ENCODE peak calls at places on chromosomes 11 and 22, in six cellular contexts. A is stimulated activated naive CD8-positive, alpha-beta T cell treated with anti-CD3 and anti-CD28 coated beads, Interleukin-15, amount 100 ng/mL, for 72 hours; Z is nucleus accumbens; D is activated naive CD8-positive, alpha-beta T cell treated with anti-CD3 and anti-CD28 coated beads, Interleukin-2, amount 50 U/mL, for 24 hours; I is stimulated activated CD4-positive, alpha-beta T cell treated with anti-CD3 and anti-CD28 coated beads, TNF-alpha, amount 100 ng/mL, for 48 hours; K is activated CD4-positive, alpha-beta T cell treated with anti-CD3 and anti-CD28 coated beads for 48 hours. B is an unnamed sample.

GRCh38 chr11:44899959-44900358 is 50.7 kb downstream of the TP53I11 start:
- DNase-seq in A (peak), Z (no peak), D (peak), I (no peak), K (peak), B (no peak)

GRCh38 chr11:133796043-133796795 is 49.1 kb downstream of the SPATA19 start:
- DNase-seq in A (no peak), Z (no peak), D (no peak), I (no peak), K (no peak), B (no peak)

GRCh38 chr11:70597751-70598377 is 199.5 kb downstream of the CTTN start:
- DNase-seq in A (no peak), Z (no peak), D (no peak), I (no peak), K (no peak), B (no peak)

GRCh38 chr11:75627879-75628668 is 40.8 kb downstream of the MAP6 start:
- DNase-seq in A (no peak), Z (no peak), D (no peak), I (no peak), K (no peak), B (no peak)

GRCh38 chr11:86119062-86119461 is 50.2 kb upstream of the PICALM start:
- DNase-seq in A (no peak), Z (no peak), D (no peak), I (no peak), K (no peak), B (no peak)

GRCh38 chr22:49632199-49633009 is 195.3 kb downstream of the BRD1 start:
- DNase-seq in A (no peak), Z (peak), D (peak), I (no peak), K (peak), B (peak)

GRCh38 chr11:119759324-119759723 is 30.3 kb upstream of the NECTIN1 start:
- DNase-seq in A (no peak), Z (no peak), D (no peak), I (no peak), K (no peak), B (no peak)

GRCh38 chr11:2930705-2931415 is 1.6 kb upstream of the PHLDA2 start:
- DNase-seq in A (peak), Z (no peak), D (peak), I (peak), K (peak), B (no peak)

GRCh38 chr11:10322830-10323792 is 18.2 kb downstream of the ADM start:
- DNase-seq in A (peak), Z (peak), D (peak), I (no peak), K (peak), B (peak)

GRCh38 chr11:6572215-6572614 is 31.2 kb downstream of the RRP8 start:
- DNase-seq in A (no peak), Z (no peak), D (no peak), I (no peak), K (no peak), B (no peak)

GRCh38 chr22:37419916-37420655 is 7.2 kb downstream of the ELFN2 start:
- DNase-seq in A (peak), Z (no peak), D (peak), I (no peak), K (peak), B (no peak)

GRCh38 chr22:46064236-46064965 is 85.9 kb upstream of the PPARA start:
- DNase-seq in A (no peak), Z (no peak), D (no peak), I (no peak), K (no peak), B (no peak)

GRCh38 chr11:93059074-93059957 is 89.9 kb downstream of the MTNR1B start:
- DNase-seq in A (no peak), Z (no peak), D (no peak), I (no peak), K (no peak), B (no peak)